ENCODE peak calls at places on chromosomes 7 and 10, in seven cellular contexts. One of them, this sample, is unnamed.

GRCh38 chr7:73918926-73919693 is 58.2 kb downstream of the TMEM270 start:
- DNase-seq in neuronal stem cell: peak; percentile 24
- DNase-seq in trophoblast cell: no peak
- DNase-seq in H1: peak; percentile 70
- DNase-seq in mesendoderm: peak; percentile 73
- DNase-seq in mesenchymal stem cell: no peak
- DNase-seq in IMR-90: no peak
- DNase-seq in this sample: peak; percentile 82

GRCh38 chr10:30059209-30060107 is at the start of gene JCAD:
- DNase-seq in mesenchymal stem cell: peak; percentile 58
- DNase-seq in IMR-90: no peak
- DNase-seq in neuronal stem cell: peak; percentile 39
- DNase-seq in mesendoderm: peak; percentile 48
- DNase-seq in trophoblast cell: peak; percentile 71
- DNase-seq in H1: peak; percentile 86
- DNase-seq in this sample: peak; percentile 77

GRCh38 chr10:127849896-127850295 is 42.8 kb downstream of the CLRN3 start:
- DNase-seq in mesendoderm: no peak
- DNase-seq in IMR-90: no peak
- DNase-seq in trophoblast cell: no peak
- DNase-seq in mesenchymal stem cell: no peak
- DNase-seq in neuronal stem cell: peak; percentile 30
- DNase-seq in H1: no peak
- DNase-seq in this sample: no peak

GRCh38 chr7:135743907-135744789 is 4.5 kb downstream of the FAM180A start:
- DNase-seq in mesenchymal stem cell: no peak
- DNase-seq in H1: no peak
- DNase-seq in mesendoderm: no peak
- DNase-seq in trophoblast cell: no peak
- DNase-seq in neuronal stem cell: no peak
- DNase-seq in IMR-90: peak; percentile 75
- DNase-seq in this sample: no peak

GRCh38 chr10:103609231-103610082 is 116.0 kb downstream of the NEURL1 start:
- DNase-seq in H1: no peak
- DNase-seq in trophoblast cell: no peak
- DNase-seq in neuronal stem cell: no peak
- DNase-seq in mesendoderm: no peak
- DNase-seq in mesenchymal stem cell: no peak
- DNase-seq in IMR-90: no peak
- DNase-seq in this sample: no peak

GRCh38 chr7:152851881-152852417 is 92.4 kb downstream of the ACTR3B start:
- DNase-seq in trophoblast cell: peak; percentile 33
- DNase-seq in mesenchymal stem cell: no peak
- DNase-seq in H1: peak; percentile 34
- DNase-seq in neuronal stem cell: no peak
- DNase-seq in IMR-90: no peak
- DNase-seq in mesendoderm: no peak
- DNase-seq in this sample: no peak

GRCh38 chr10:34622914-34623313 is 192.2 kb downstream of the PARD3 start:
- DNase-seq in H1: no peak
- DNase-seq in neuronal stem cell: no peak
- DNase-seq in IMR-90: no peak
- DNase-seq in trophoblast cell: no peak
- DNase-seq in mesenchymal stem cell: no peak
- DNase-seq in mesendoderm: peak; percentile 66
- DNase-seq in this sample: no peak

GRCh38 chr7:71267734-71268133 is 135.8 kb downstream of the GALNT17 start:
- DNase-seq in IMR-90: no peak
- DNase-seq in mesendoderm: peak; percentile 69
- DNase-seq in trophoblast cell: no peak
- DNase-seq in mesenchymal stem cell: no peak
- DNase-seq in H1: no peak
- DNase-seq in neuronal stem cell: no peak
- DNase-seq in this sample: no peak

GRCh38 chr10:129744896-129745750 is 219.0 kb downstream of the EBF3 start:
- DNase-seq in neuronal stem cell: no peak
- DNase-seq in trophoblast cell: no peak
- DNase-seq in mesendoderm: no peak
- DNase-seq in H1: peak; percentile 35
- DNase-seq in IMR-90: no peak
- DNase-seq in mesenchymal stem cell: no peak
- DNase-seq in this sample: no peak

GRCh38 chr10:26242752-26243151 is 26.2 kb downstream of the GAD2 start:
- DNase-seq in neuronal stem cell: peak; percentile 71
- DNase-seq in mesenchymal stem cell: no peak
- DNase-seq in H1: no peak
- DNase-seq in IMR-90: no peak
- DNase-seq in trophoblast cell: no peak
- DNase-seq in mesendoderm: no peak
- DNase-seq in this sample: no peak

GRCh38 chr7:129902788-129903422 is 49.9 kb downstream of the UBE2H start:
- DNase-seq in H1: no peak
- DNase-seq in neuronal stem cell: no peak
- DNase-seq in mesenchymal stem cell: peak; percentile 46
- DNase-seq in IMR-90: no peak
- DNase-seq in trophoblast cell: peak; percentile 48
- DNase-seq in mesendoderm: no peak
- DNase-seq in this sample: no peak

GRCh38 chr7:130909161-130909836 is 175.3 kb upstream of the KLF14 start:
- DNase-seq in IMR-90: no peak
- DNase-seq in mesenchymal stem cell: no peak
- DNase-seq in mesendoderm: no peak
- DNase-seq in H1: no peak
- DNase-seq in neuronal stem cell: no peak
- DNase-seq in trophoblast cell: no peak
- DNase-seq in this sample: no peak

GRCh38 chr7:21959387-21959776 is 13.7 kb upstream of the CDCA7L start:
- DNase-seq in IMR-90: no peak
- DNase-seq in trophoblast cell: no peak
- DNase-seq in neuronal stem cell: no peak
- DNase-seq in mesendoderm: no peak
- DNase-seq in mesenchymal stem cell: no peak
- DNase-seq in H1: no peak
- DNase-seq in this sample: no peak

GRCh38 chr7:106421181-106421762 is 136.5 kb upstream of the NAMPT start:
- DNase-seq in trophoblast cell: peak; percentile 65
- DNase-seq in mesenchymal stem cell: peak; percentile 94
- DNase-seq in mesendoderm: no peak
- DNase-seq in neuronal stem cell: no peak
- DNase-seq in H1: no peak
- DNase-seq in IMR-90: peak; percentile 95
- DNase-seq in this sample: no peak

GRCh38 chr7:116357776-116358670 is 141.5 kb upstream of the CAV2 start:
- DNase-seq in trophoblast cell: no peak
- DNase-seq in mesenchymal stem cell: peak; percentile 44
- DNase-seq in IMR-90: peak; percentile 62
- DNase-seq in H1: no peak
- DNase-seq in mesendoderm: no peak
- DNase-seq in neuronal stem cell: no peak
- DNase-seq in this sample: no peak

GRCh38 chr10:71972746-71973695 is 8.8 kb downstream of the CHST3 start:
- DNase-seq in neuronal stem cell: no peak
- DNase-seq in mesenchymal stem cell: no peak
- DNase-seq in H1: no peak
- DNase-seq in IMR-90: no peak
- DNase-seq in mesendoderm: no peak
- DNase-seq in trophoblast cell: no peak
- DNase-seq in this sample: no peak

GRCh38 chr10:131259535-131259934 is 52.0 kb downstream of the TCERG1L start:
- DNase-seq in trophoblast cell: no peak
- DNase-seq in IMR-90: no peak
- DNase-seq in H1: no peak
- DNase-seq in mesendoderm: no peak
- DNase-seq in neuronal stem cell: no peak
- DNase-seq in mesenchymal stem cell: no peak
- DNase-seq in this sample: no peak

GRCh38 chr10:131264110-131264788 is 47.3 kb downstream of the TCERG1L start:
- DNase-seq in trophoblast cell: no peak
- DNase-seq in mesendoderm: no peak
- DNase-seq in IMR-90: no peak
- DNase-seq in mesenchymal stem cell: no peak
- DNase-seq in H1: no peak
- DNase-seq in neuronal stem cell: no peak
- DNase-seq in this sample: peak; percentile 16

GRCh38 chr10:131260031-131260430 is 51.5 kb downstream of the TCERG1L start:
- DNase-seq in IMR-90: no peak
- DNase-seq in H1: no peak
- DNase-seq in mesenchymal stem cell: no peak
- DNase-seq in trophoblast cell: no peak
- DNase-seq in neuronal stem cell: no peak
- DNase-seq in mesendoderm: no peak
- DNase-seq in this sample: no peak

GRCh38 chr10:131260452-131261211 is 50.9 kb downstream of the TCERG1L start:
- DNase-seq in mesenchymal stem cell: no peak
- DNase-seq in mesendoderm: no peak
- DNase-seq in IMR-90: no peak
- DNase-seq in H1: no peak
- DNase-seq in trophoblast cell: no peak
- DNase-seq in neuronal stem cell: no peak
- DNase-seq in this sample: no peak

DNA sequence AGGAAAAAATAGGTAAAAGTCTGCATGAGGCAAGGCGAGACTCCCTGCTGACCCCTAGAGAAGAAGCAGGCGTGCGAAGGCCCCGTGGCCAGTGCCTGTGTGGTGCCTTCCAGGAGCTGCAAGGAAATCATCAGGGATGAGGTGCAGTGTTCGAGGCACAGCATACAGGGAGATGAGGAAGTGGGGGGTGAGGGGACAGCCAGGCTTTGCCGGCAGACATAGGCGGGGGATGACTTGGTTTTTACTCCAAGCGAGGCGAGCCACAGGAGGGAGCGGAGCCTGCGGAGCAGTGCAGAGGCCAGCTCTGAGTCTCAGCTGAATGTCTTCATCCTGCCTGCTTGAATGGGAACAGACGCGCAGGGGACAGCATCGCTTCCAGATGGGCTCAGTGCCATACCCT is 49.6 kb downstream of the TCERG1L start:
- DNase-seq in IMR-90: no peak
- DNase-seq in neuronal stem cell: no peak
- DNase-seq in H1: no peak
- DNase-seq in trophoblast cell: no peak
- DNase-seq in mesenchymal stem cell: no peak
- DNase-seq in mesendoderm: no peak
- DNase-seq in this sample: peak; percentile 20
- H2BK5ac ChIP-seq in IMR-90: no peak overlapping the region
- H2BK5ac ChIP-seq in neuronal stem cell: no peak overlapping the region
- H2BK5ac ChIP-seq in H1: no peak overlapping the region
- H2BK5ac ChIP-seq in trophoblast cell: no peak overlapping the region
- H2BK5ac ChIP-seq in mesenchymal stem cell: no peak overlapping the region
- H2BK5ac ChIP-seq in mesendoderm: no peak overlapping the region
- H2BK5ac ChIP-seq in this sample: no peak overlapping the region

GRCh38 chr10:68440898-68441297 is 30.9 kb downstream of the DNA2 start:
- DNase-seq in IMR-90: no peak
- DNase-seq in neuronal stem cell: no peak
- DNase-seq in trophoblast cell: no peak
- DNase-seq in mesenchymal stem cell: no peak
- DNase-seq in H1: no peak
- DNase-seq in mesendoderm: no peak
- DNase-seq in this sample: no peak

GRCh38 chr10:68434657-68435056 is 27.6 kb upstream of the RUFY2 start:
- DNase-seq in neuronal stem cell: no peak
- DNase-seq in trophoblast cell: no peak
- DNase-seq in mesendoderm: no peak
- DNase-seq in mesenchymal stem cell: peak; percentile 20
- DNase-seq in IMR-90: peak; percentile 4
- DNase-seq in H1: no peak
- DNase-seq in this sample: no peak

DNA sequence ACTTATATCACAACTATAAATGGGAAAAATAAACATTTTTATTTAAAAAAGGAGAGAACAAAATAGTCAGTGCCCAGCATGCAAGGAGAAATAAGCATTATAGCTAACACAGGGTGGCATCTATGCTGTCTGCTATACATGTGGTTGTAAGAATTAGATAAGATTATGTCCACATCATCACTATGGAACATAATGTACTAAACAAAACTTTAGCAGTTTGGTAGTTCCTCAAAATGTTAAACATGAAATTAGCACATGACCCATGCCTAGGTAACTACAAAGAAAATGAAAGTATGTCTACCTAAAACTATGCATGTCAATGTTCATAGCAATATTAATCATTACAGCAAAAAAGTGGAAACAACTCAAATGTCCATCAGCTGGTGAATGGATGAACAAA is 28.7 kb upstream of the RUFY2 start:
- DNase-seq in mesendoderm: no peak
- DNase-seq in IMR-90: no peak
- DNase-seq in mesenchymal stem cell: no peak
- DNase-seq in trophoblast cell: no peak
- DNase-seq in H1: no peak
- DNase-seq in neuronal stem cell: no peak
- DNase-seq in this sample: no peak
- H2BK5ac ChIP-seq in mesendoderm: no peak overlapping the region
- H2BK5ac ChIP-seq in IMR-90: no peak overlapping the region
- H2BK5ac ChIP-seq in mesenchymal stem cell: no peak overlapping the region
- H2BK5ac ChIP-seq in trophoblast cell: no peak overlapping the region
- H2BK5ac ChIP-seq in H1: no peak overlapping the region
- H2BK5ac ChIP-seq in neuronal stem cell: no peak overlapping the region
- H2BK5ac ChIP-seq in this sample: no peak overlapping the region

DNA sequence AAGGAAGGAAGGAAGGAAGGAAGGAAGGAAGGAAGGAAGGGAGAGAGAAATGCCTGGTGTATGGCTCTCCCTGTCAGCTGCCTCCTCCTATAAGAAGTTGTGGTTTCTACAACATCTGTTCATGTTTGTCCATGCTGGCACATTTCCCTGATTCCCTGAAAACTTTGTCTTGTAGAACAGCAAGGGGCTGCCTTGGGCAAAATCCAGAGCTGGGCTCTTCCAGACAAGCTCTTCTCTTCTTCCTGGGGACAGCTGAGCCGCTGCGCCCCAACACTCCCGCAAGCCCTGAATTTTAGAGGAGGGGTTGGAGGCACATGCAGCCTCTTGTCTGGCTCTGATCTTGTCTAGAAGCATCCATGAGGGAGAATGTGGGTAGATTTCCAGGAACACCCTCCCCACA is 282.0 kb upstream of the ADARB2 start:
- DNase-seq in H1: no peak
- DNase-seq in mesenchymal stem cell: no peak
- DNase-seq in trophoblast cell: no peak
- DNase-seq in mesendoderm: no peak
- DNase-seq in neuronal stem cell: no peak
- DNase-seq in IMR-90: no peak
- DNase-seq in this sample: no peak
- H2BK5ac ChIP-seq in H1: no peak overlapping the region
- H2BK5ac ChIP-seq in mesenchymal stem cell: no peak overlapping the region
- H2BK5ac ChIP-seq in trophoblast cell: no peak overlapping the region
- H2BK5ac ChIP-seq in mesendoderm: no peak overlapping the region
- H2BK5ac ChIP-seq in neuronal stem cell: no peak overlapping the region
- H2BK5ac ChIP-seq in IMR-90: no peak overlapping the region
- H2BK5ac ChIP-seq in this sample: no peak overlapping the region

GRCh38 chr7:96319444-96319843 is 2.5 kb downstream of the SLC25A13 start:
- DNase-seq in IMR-90: no peak
- DNase-seq in neuronal stem cell: no peak
- DNase-seq in trophoblast cell: no peak
- DNase-seq in H1: no peak
- DNase-seq in mesenchymal stem cell: no peak
- DNase-seq in mesendoderm: no peak
- DNase-seq in this sample: no peak
- H2BK5ac ChIP-seq in IMR-90: no peak overlapping the region
- H2BK5ac ChIP-seq in neuronal stem cell: no peak overlapping the region
- H2BK5ac ChIP-seq in trophoblast cell: no peak overlapping the region
- H2BK5ac ChIP-seq in H1: no peak overlapping the region
- H2BK5ac ChIP-seq in mesenchymal stem cell: no peak overlapping the region
- H2BK5ac ChIP-seq in mesendoderm: no peak overlapping the region
- H2BK5ac ChIP-seq in this sample: no peak overlapping the region